ENCODE peak calls at places on chromosomes 5 and 9, in eight cellular contexts. T is CD4-positive, CD25-positive, alpha-beta regulatory T cell; O is esophagus squamous epithelium; W is fibroblast of lung; Y is left ventricle myocardium inferior; S is ovary; D is thoracic aorta; C is OCI-LY7. K is an unnamed sample.

GRCh38 chr5:2759696-2760461 is 8.4 kb upstream of the IRX2 start:
- DNase-seq in T (no peak), C (no peak), S (no peak), O (no peak), D (no peak), Y (no peak), W (no peak), K (no peak)

GRCh38 chr9:33924978-33925797 is 108.2 kb downstream of the UBE2R2 start:
- DNase-seq in C (peak; percentile 76), W (peak; percentile 41), Y (peak; percentile 38), T (peak; percentile 44), S (peak; percentile 51), D (no peak), O (no peak), K (no peak)

GRCh38 chr5:40046792-40047191 is 622.0 kb upstream of the DAB2 start:
- DNase-seq in C (no peak), Y (no peak), W (peak; percentile 52), O (no peak), D (no peak), T (no peak), S (no peak), K (no peak)

GRCh38 chr5:109953821-109954220 is 264.1 kb downstream of the MAN2A1 start:
- DNase-seq in S (no peak), D (no peak), O (no peak), Y (no peak), W (peak; percentile 39), C (no peak), T (no peak), K (no peak)

GRCh38 chr5:118590806-118591205 is 397.5 kb downstream of the DTWD2 start:
- DNase-seq in S (no peak), C (no peak), D (no peak), Y (no peak), O (no peak), T (no peak), W (no peak), K (no peak)

GRCh38 chr5:168766038-168766700 is 187.0 kb upstream of the PANK3 start:
- DNase-seq in S (no peak), W (no peak), Y (no peak), D (peak; percentile 7), O (no peak), C (no peak), T (no peak), K (no peak)

GRCh38 chr5:134004626-134005414 is at the start of gene VDAC1:
- DNase-seq in C (peak; percentile 82), Y (peak; percentile 84), T (peak; percentile 90), W (peak; percentile 90), S (peak; percentile 87), D (peak; percentile 64), O (no peak), K (peak; percentile 94)

GRCh38 chr5:96229173-96229572 is 203.9 kb downstream of the PCSK1 start:
- DNase-seq in T (no peak), S (no peak), D (no peak), Y (no peak), W (no peak), O (no peak), C (no peak), K (no peak)

GRCh38 chr9:92618633-92619225 is 51.2 kb downstream of the IPPK start:
- DNase-seq in D (no peak), C (no peak), S (peak; percentile 89), T (no peak), Y (no peak), W (no peak), O (no peak), K (no peak)

GRCh38 chr9:118693645-118694044 is 675.6 kb downstream of the BRINP1 start:
- DNase-seq in S (no peak), T (no peak), O (no peak), C (no peak), Y (no peak), W (no peak), D (no peak), K (no peak)

GRCh38 chr9:16267336-16268036 is 603.0 kb downstream of the BNC2 start:
- DNase-seq in S (no peak), D (no peak), O (no peak), C (no peak), T (no peak), Y (no peak), W (peak; percentile 54), K (no peak)

GRCh38 chr5:125377151-125377550 is 630.7 kb upstream of the ZNF608 start:
- DNase-seq in D (no peak), W (no peak), C (no peak), O (no peak), Y (no peak), T (no peak), S (no peak), K (no peak)

GRCh38 chr5:68277427-68277826 is 61.9 kb downstream of the PIK3R1 start:
- DNase-seq in D (no peak), S (no peak), T (no peak), O (no peak), W (peak; percentile 94), Y (no peak), C (no peak), K (no peak)

GRCh38 chr9:120924698-120925534 is 1.7 kb downstream of the TRAF1 start:
- DNase-seq in W (peak; percentile 24), S (no peak), Y (no peak), D (no peak), C (no peak), O (no peak), T (peak; percentile 63), K (no peak)

GRCh38 chr5:168578006-168578405 is 1.2 kb downstream of the PANK3 start:
- DNase-seq in Y (no peak), W (peak; percentile 36), O (no peak), C (peak; percentile 5), S (no peak), T (peak; percentile 17), D (no peak), K (no peak)

GRCh38 chr5:14040542-14040941 is 96.1 kb upstream of the DNAH5 start:
- DNase-seq in T (no peak), D (no peak), S (no peak), O (no peak), W (no peak), C (no peak), Y (no peak), K (peak; percentile 45)

GRCh38 chr5:14039576-14039975 is 95.1 kb upstream of the DNAH5 start:
- DNase-seq in T (no peak), O (no peak), C (no peak), S (no peak), Y (no peak), W (peak; percentile 82), D (no peak), K (no peak)

GRCh38 chr5:14039063-14039462 is 94.6 kb upstream of the DNAH5 start:
- DNase-seq in T (no peak), S (no peak), D (no peak), W (peak; percentile 80), O (no peak), C (no peak), Y (no peak), K (no peak)

GRCh38 chr5:14038341-14038959 is 94.0 kb upstream of the DNAH5 start:
- DNase-seq in O (no peak), D (no peak), W (peak; percentile 93), C (no peak), Y (no peak), S (no peak), T (no peak), K (no peak)

DNA sequence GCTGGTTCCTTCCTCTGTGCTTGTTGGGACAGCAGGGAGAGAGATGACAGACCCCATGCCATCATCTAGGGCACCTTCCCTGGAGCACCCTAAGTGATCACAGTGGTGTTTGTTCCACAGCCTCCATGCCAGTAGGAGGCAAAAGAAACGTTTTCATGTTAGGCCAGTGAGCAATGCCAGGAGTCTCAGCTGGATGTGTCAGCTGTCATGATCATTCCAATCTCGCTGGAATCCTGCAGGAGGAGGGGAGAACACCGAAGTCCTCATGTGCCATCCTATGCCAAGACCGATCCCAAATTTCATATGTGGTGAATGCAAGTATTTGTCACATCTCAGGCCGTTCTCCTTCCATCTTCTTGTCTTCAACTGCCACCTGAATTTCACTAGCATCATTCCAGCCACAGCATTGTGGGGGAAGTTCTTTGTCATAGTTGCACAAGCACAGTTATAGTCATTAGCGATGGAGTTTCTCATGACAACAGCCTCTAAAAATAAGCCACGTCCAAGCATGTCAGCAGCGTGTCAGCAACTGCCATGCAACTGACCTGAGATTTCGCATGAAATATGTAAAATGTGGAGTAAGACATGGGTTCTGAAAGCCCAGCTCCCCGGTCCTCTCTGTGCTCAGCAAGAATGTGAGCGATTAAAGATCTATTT is 97.2 kb upstream of the DNAH5 start:
- DNase-seq in T (no peak), W (no peak), D (no peak), Y (no peak), C (no peak), O (no peak), S (no peak), K (no peak)
- H3K27ac ChIP-seq in T (no peak overlapping the region), W (no peak overlapping the region), D (no peak overlapping the region), Y (no peak overlapping the region), C (no peak overlapping the region), O (no peak overlapping the region), S (no peak overlapping the region), K (peak overlapping the region; percentile 30)

DNA sequence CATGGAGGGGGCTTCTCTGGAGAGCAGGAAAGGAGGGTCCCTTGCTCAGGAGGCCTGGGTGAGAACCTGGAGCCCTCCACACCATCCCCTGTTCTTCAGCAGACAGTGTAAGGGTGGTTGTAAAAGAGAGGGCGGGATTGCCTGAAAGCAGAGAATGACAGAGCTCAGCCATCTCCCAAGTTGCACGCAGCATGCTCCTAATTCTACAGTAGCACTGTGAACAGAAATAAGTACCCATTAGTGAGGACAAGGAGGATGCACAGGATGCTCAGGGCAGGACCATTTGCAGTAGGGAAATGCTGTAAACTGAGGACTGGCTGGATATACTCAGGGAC is 8.4 kb downstream of the CCDC69 start:
- DNase-seq in D (no peak), T (no peak), O (no peak), C (peak; percentile 28), Y (no peak), W (no peak), S (no peak), K (no peak)
- H3K4me1 ChIP-seq in D (peaks cover 9% of the 10 kb centered on the region), T (peaks cover 100% of the 10 kb centered on the region), O (peaks cover 73% of the 10 kb centered on the region), C (peaks cover 97% of the 10 kb centered on the region), Y (peaks cover 100% of the 10 kb centered on the region), W (no peaks in the 10 kb centered on the region), S (peaks cover 10% of the 10 kb centered on the region), K (peaks cover 30% of the 10 kb centered on the region)

DNA sequence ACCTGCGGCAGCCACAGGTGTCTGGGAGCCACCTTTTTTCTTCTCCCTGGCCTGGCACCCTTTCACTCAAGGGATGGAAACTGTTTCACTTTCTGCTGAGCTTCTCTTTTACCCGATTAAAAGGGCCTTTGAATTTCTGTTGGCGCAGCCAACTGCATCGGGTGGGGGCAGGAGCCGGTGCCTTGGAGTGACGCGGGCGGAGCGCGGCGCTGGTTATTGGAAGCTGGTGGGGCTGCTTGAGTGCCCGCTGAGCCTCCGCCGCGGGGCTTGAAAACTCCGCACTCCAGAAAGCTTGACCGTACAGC is 52.0 kb upstream of the TJP2 start:
- DNase-seq in C (no peak), T (peak; percentile 70), D (no peak), Y (peak; percentile 71), S (peak; percentile 72), O (no peak), W (peak; percentile 62), K (peak; percentile 71)
- H3K27ac ChIP-seq in C (peak overlapping the region; percentile 60), T (no peak overlapping the region), D (peak overlapping the region; percentile 84), Y (peak overlapping the region; percentile 90), S (peak overlapping the region; percentile 64), O (peak overlapping the region; percentile 96), W (peak overlapping the region; percentile 72), K (peak overlapping the region; percentile 57)

DNA sequence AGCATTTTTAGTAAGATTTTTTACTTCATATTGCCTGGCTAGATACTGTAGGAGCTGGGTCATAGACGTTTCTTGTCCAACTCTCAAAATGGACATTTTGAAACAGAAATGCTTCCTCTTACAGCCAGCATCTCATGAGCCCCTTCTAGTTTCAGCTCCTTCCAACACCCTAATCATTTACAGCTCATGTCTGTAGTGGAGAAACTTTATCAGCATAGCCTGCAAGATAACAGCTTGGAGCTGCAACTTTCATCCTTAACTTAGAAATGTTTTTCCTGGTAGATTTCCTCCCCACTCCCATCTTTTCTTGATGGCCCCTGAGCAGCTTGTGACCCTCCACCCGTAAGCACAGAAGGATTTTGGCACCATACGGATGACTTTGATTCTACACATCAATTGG is 53.6 kb upstream of the TGFBR1 start:
- DNase-seq in D (no peak), C (no peak), W (no peak), Y (no peak), T (no peak), S (no peak), O (no peak), K (no peak)
- H3K4me1 ChIP-seq in D (no peaks in the 10 kb centered on the region), C (no peaks in the 10 kb centered on the region), W (no peaks in the 10 kb centered on the region), Y (no peaks in the 10 kb centered on the region), T (peaks cover 17% of the 10 kb centered on the region), S (no peaks in the 10 kb centered on the region), O (no peaks in the 10 kb centered on the region), K (peaks cover 3% of the 10 kb centered on the region)

K was measured in right cardiac atrium.